ENCODE peak calls at places on chromosome 10, in six cellular contexts. One of them, this sample, is unnamed.

GRCh38 chr10:73909716-73910115 is 1.2 kb upstream of the PLAU start:
- DNase-seq in Panc1: no peak
- DNase-seq in brain microvascular endothelial cell: no peak
- DNase-seq in heart left ventricle: no peak
- DNase-seq in Caco-2: no peak
- DNase-seq in HFFc6: no peak
- DNase-seq in this sample: no peak

GRCh38 chr10:101552445-101552844 is 35.6 kb downstream of the POLL start:
- DNase-seq in Panc1: no peak
- DNase-seq in brain microvascular endothelial cell: no peak
- DNase-seq in heart left ventricle: no peak
- DNase-seq in Caco-2: no peak
- DNase-seq in HFFc6: no peak
- DNase-seq in this sample: no peak

GRCh38 chr10:132878091-132878729 is 64.2 kb downstream of the CFAP46 start:
- DNase-seq in Panc1: no peak
- DNase-seq in brain microvascular endothelial cell: no peak
- DNase-seq in heart left ventricle: peak
- DNase-seq in Caco-2: peak
- DNase-seq in HFFc6: no peak
- DNase-seq in this sample: no peak

GRCh38 chr10:63375859-63376258 is 89.9 kb downstream of the JMJD1C start:
- DNase-seq in Panc1: no peak
- DNase-seq in brain microvascular endothelial cell: peak
- DNase-seq in heart left ventricle: no peak
- DNase-seq in Caco-2: no peak
- DNase-seq in HFFc6: no peak
- DNase-seq in this sample: no peak

GRCh38 chr10:24519950-24520349 is 203.7 kb downstream of the ARHGAP21 start:
- DNase-seq in Panc1: no peak
- DNase-seq in brain microvascular endothelial cell: no peak
- DNase-seq in heart left ventricle: no peak
- DNase-seq in Caco-2: no peak
- DNase-seq in HFFc6: no peak
- DNase-seq in this sample: no peak

GRCh38 chr10:2094171-2094570 is 356.8 kb upstream of the ADARB2 start:
- DNase-seq in Panc1: no peak
- DNase-seq in brain microvascular endothelial cell: no peak
- DNase-seq in heart left ventricle: no peak
- DNase-seq in Caco-2: no peak
- DNase-seq in HFFc6: no peak
- DNase-seq in this sample: no peak

GRCh38 chr10:106625761-106626160 is 538.7 kb downstream of the SORCS1 start:
- DNase-seq in Panc1: no peak
- DNase-seq in brain microvascular endothelial cell: no peak
- DNase-seq in heart left ventricle: no peak
- DNase-seq in Caco-2: no peak
- DNase-seq in HFFc6: no peak
- DNase-seq in this sample: no peak

GRCh38 chr10:9848981-9849380 is 1168.7 kb upstream of the CELF2 start:
- DNase-seq in Panc1: no peak
- DNase-seq in brain microvascular endothelial cell: no peak
- DNase-seq in heart left ventricle: no peak
- DNase-seq in Caco-2: no peak
- DNase-seq in HFFc6: no peak
- DNase-seq in this sample: no peak

GRCh38 chr10:15715619-15716227 is 4.0 kb downstream of the ITGA8 start:
- DNase-seq in Panc1: no peak
- DNase-seq in brain microvascular endothelial cell: peak
- DNase-seq in heart left ventricle: no peak
- DNase-seq in Caco-2: no peak
- DNase-seq in HFFc6: peak
- DNase-seq in this sample: no peak

GRCh38 chr10:17662193-17663138 is 18.5 kb downstream of the STAM start:
- DNase-seq in Panc1: no peak
- DNase-seq in brain microvascular endothelial cell: no peak
- DNase-seq in heart left ventricle: no peak
- DNase-seq in Caco-2: no peak
- DNase-seq in HFFc6: no peak
- DNase-seq in this sample: no peak

GRCh38 chr10:72099054-72099921 is 10.9 kb upstream of the SPOCK2 start:
- DNase-seq in Panc1: no peak
- DNase-seq in brain microvascular endothelial cell: no peak
- DNase-seq in heart left ventricle: no peak
- DNase-seq in Caco-2: no peak
- DNase-seq in HFFc6: no peak
- DNase-seq in this sample: peak

GRCh38 chr10:87860156-87860795 is 3.1 kb downstream of the KLLN start:
- DNase-seq in Panc1: peak
- DNase-seq in brain microvascular endothelial cell: peak
- DNase-seq in heart left ventricle: no peak
- DNase-seq in Caco-2: no peak
- DNase-seq in HFFc6: peak
- DNase-seq in this sample: peak

GRCh38 chr10:110068780-110069179 is 61.0 kb downstream of the ADD3 start:
- DNase-seq in Panc1: no peak
- DNase-seq in brain microvascular endothelial cell: no peak
- DNase-seq in heart left ventricle: no peak
- DNase-seq in Caco-2: no peak
- DNase-seq in HFFc6: no peak
- DNase-seq in this sample: no peak

GRCh38 chr10:114868801-114869200 is 47.2 kb downstream of the FHIP2A start:
- DNase-seq in Panc1: no peak
- DNase-seq in brain microvascular endothelial cell: no peak
- DNase-seq in heart left ventricle: no peak
- DNase-seq in Caco-2: no peak
- DNase-seq in HFFc6: peak
- DNase-seq in this sample: no peak

GRCh38 chr10:95728535-95728934 is 27.4 kb upstream of the ENTPD1 start:
- DNase-seq in Panc1: no peak
- DNase-seq in brain microvascular endothelial cell: peak
- DNase-seq in heart left ventricle: no peak
- DNase-seq in Caco-2: no peak
- DNase-seq in HFFc6: no peak
- DNase-seq in this sample: no peak

GRCh38 chr10:55852850-55853249 is 508.2 kb downstream of the ZWINT start:
- DNase-seq in Panc1: no peak
- DNase-seq in brain microvascular endothelial cell: no peak
- DNase-seq in heart left ventricle: no peak
- DNase-seq in Caco-2: no peak
- DNase-seq in HFFc6: no peak
- DNase-seq in this sample: no peak

GRCh38 chr10:131448883-131449282 is 137.4 kb upstream of the TCERG1L start:
- DNase-seq in Panc1: no peak
- DNase-seq in brain microvascular endothelial cell: no peak
- DNase-seq in heart left ventricle: no peak
- DNase-seq in Caco-2: no peak
- DNase-seq in HFFc6: no peak
- DNase-seq in this sample: no peak

GRCh38 chr10:73931767-73932624 is 21.1 kb downstream of the PLAU start:
- DNase-seq in Panc1: no peak
- DNase-seq in brain microvascular endothelial cell: no peak
- DNase-seq in heart left ventricle: no peak
- DNase-seq in Caco-2: peak
- DNase-seq in HFFc6: no peak
- DNase-seq in this sample: no peak

GRCh38 chr10:128579280-128579679 is 453.1 kb upstream of the MKI67 start:
- DNase-seq in Panc1: no peak
- DNase-seq in brain microvascular endothelial cell: no peak
- DNase-seq in heart left ventricle: no peak
- DNase-seq in Caco-2: no peak
- DNase-seq in HFFc6: no peak
- DNase-seq in this sample: no peak

GRCh38 chr10:29131952-29132820 is 156.7 kb upstream of the LYZL1 start:
- DNase-seq in Panc1: no peak
- DNase-seq in brain microvascular endothelial cell: peak
- DNase-seq in heart left ventricle: peak
- DNase-seq in Caco-2: no peak
- DNase-seq in HFFc6: peak
- DNase-seq in this sample: no peak

GRCh38 chr10:32943854-32944661 is 14.0 kb downstream of the ITGB1 start:
- DNase-seq in Panc1: no peak
- DNase-seq in brain microvascular endothelial cell: no peak
- DNase-seq in heart left ventricle: peak
- DNase-seq in Caco-2: no peak
- DNase-seq in HFFc6: no peak
- DNase-seq in this sample: no peak

GRCh38 chr10:110651044-110651958 is 7.2 kb downstream of the RBM20 start:
- DNase-seq in Panc1: no peak
- DNase-seq in brain microvascular endothelial cell: peak
- DNase-seq in heart left ventricle: no peak
- DNase-seq in Caco-2: no peak
- DNase-seq in HFFc6: peak
- DNase-seq in this sample: no peak

GRCh38 chr10:30752481-30752881 is 122.9 kb upstream of the LYZL2 start:
- DNase-seq in Panc1: no peak
- DNase-seq in brain microvascular endothelial cell: no peak
- DNase-seq in heart left ventricle: no peak
- DNase-seq in Caco-2: no peak
- DNase-seq in HFFc6: no peak
- DNase-seq in this sample: no peak

GRCh38 chr10:65291276-65291675 is 1634.6 kb upstream of the LRRTM3 start:
- DNase-seq in Panc1: no peak
- DNase-seq in brain microvascular endothelial cell: no peak
- DNase-seq in heart left ventricle: no peak
- DNase-seq in Caco-2: no peak
- DNase-seq in HFFc6: no peak
- DNase-seq in this sample: no peak

GRCh38 chr10:129946868-129947267 is 17.2 kb downstream of the EBF3 start:
- DNase-seq in Panc1: no peak
- DNase-seq in brain microvascular endothelial cell: no peak
- DNase-seq in heart left ventricle: no peak
- DNase-seq in Caco-2: no peak
- DNase-seq in HFFc6: no peak
- DNase-seq in this sample: no peak

GRCh38 chr10:47364911-47365310 is 16.7 kb downstream of the RBP3 start:
- DNase-seq in Panc1: no peak
- DNase-seq in brain microvascular endothelial cell: no peak
- DNase-seq in heart left ventricle: no peak
- DNase-seq in Caco-2: peak
- DNase-seq in HFFc6: no peak
- DNase-seq in this sample: no peak

GRCh38 chr10:72254891-72255568 is 18.7 kb upstream of the DDIT4 start:
- DNase-seq in Panc1: no peak
- DNase-seq in brain microvascular endothelial cell: peak
- DNase-seq in heart left ventricle: peak
- DNase-seq in Caco-2: peak
- DNase-seq in HFFc6: peak
- DNase-seq in this sample: no peak

GRCh38 chr10:101848894-101849351 is 5.3 kb upstream of the KCNIP2 start:
- DNase-seq in Panc1: no peak
- DNase-seq in brain microvascular endothelial cell: no peak
- DNase-seq in heart left ventricle: no peak
- DNase-seq in Caco-2: no peak
- DNase-seq in HFFc6: no peak
- DNase-seq in this sample: no peak

DNA sequence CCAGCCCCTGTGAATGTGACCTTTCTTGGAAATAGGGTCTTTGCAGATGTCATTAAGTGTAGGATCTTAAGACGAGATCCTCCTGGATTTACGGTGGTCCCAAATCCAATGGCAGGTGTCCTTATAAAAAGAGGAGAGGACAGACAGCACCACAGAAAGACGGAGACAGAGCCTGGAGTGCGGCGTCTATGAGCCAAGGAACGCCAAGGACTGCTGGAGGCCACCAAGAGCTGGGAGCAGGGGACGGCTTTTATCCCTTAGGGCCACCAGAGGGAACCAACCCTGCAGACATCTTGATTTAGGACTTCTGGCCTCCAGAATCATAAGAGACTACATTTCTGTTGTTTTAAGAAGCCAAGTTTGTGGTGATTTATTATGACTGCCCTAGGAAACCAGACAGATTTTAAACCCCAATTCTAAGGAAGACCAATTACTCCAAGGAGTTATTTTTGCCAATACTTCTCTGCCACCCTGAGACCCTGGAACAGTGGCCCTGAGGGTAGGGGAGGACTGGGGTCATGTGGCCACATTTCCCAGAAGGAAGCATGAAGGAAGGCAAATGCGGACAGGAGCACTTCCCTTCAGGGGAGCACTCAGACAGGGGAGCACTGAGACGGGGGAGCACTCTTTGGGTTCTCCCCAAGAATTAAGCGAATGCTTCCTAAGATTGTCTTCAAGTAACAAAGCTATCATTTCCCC is 67.6 kb downstream of the CHST15 start:
- DNase-seq in Panc1: peak
- DNase-seq in brain microvascular endothelial cell: no peak
- DNase-seq in heart left ventricle: peak
- DNase-seq in Caco-2: no peak
- DNase-seq in HFFc6: peak
- DNase-seq in this sample: no peak
- TF ChIP-seq CTCF in Panc1: no peak
- TF ChIP-seq CTCF in brain microvascular endothelial cell: peak
- TF ChIP-seq CTCF in heart left ventricle: peak
- TF ChIP-seq CTCF in Caco-2: peak
- TF ChIP-seq CTCF in HFFc6: peak
- TF ChIP-seq CTCF in this sample: peak

GRCh38 chr10:60303778-60304177 is 85.9 kb downstream of the ANK3 start:
- DNase-seq in Panc1: no peak
- DNase-seq in brain microvascular endothelial cell: no peak
- DNase-seq in heart left ventricle: no peak
- DNase-seq in Caco-2: no peak
- DNase-seq in HFFc6: no peak
- DNase-seq in this sample: no peak

GRCh38 chr10:60296073-60296472 is 93.6 kb downstream of the ANK3 start:
- DNase-seq in Panc1: no peak
- DNase-seq in brain microvascular endothelial cell: no peak
- DNase-seq in heart left ventricle: no peak
- DNase-seq in Caco-2: no peak
- DNase-seq in HFFc6: no peak
- DNase-seq in this sample: no peak

GRCh38 chr10:60298408-60299389 is 91.0 kb downstream of the ANK3 start:
- DNase-seq in Panc1: no peak
- DNase-seq in brain microvascular endothelial cell: no peak
- DNase-seq in heart left ventricle: no peak
- DNase-seq in Caco-2: no peak
- DNase-seq in HFFc6: no peak
- DNase-seq in this sample: no peak

GRCh38 chr10:60299390-60299778 is 90.3 kb downstream of the ANK3 start:
- DNase-seq in Panc1: no peak
- DNase-seq in brain microvascular endothelial cell: no peak
- DNase-seq in heart left ventricle: no peak
- DNase-seq in Caco-2: no peak
- DNase-seq in HFFc6: no peak
- DNase-seq in this sample: no peak

GRCh38 chr10:60299961-60300883 is 89.5 kb downstream of the ANK3 start:
- DNase-seq in Panc1: no peak
- DNase-seq in brain microvascular endothelial cell: peak
- DNase-seq in heart left ventricle: no peak
- DNase-seq in Caco-2: peak
- DNase-seq in HFFc6: no peak
- DNase-seq in this sample: peak
- TF ChIP-seq CTCF in Panc1: no peak
- TF ChIP-seq CTCF in brain microvascular endothelial cell: no peak
- TF ChIP-seq CTCF in heart left ventricle: peak
- TF ChIP-seq CTCF in Caco-2: no peak
- TF ChIP-seq CTCF in HFFc6: no peak
- TF ChIP-seq CTCF in this sample: no peak

GRCh38 chr10:81838950-81839349 is 36.0 kb upstream of the NRG3 start:
- DNase-seq in Panc1: no peak
- DNase-seq in brain microvascular endothelial cell: peak
- DNase-seq in heart left ventricle: no peak
- DNase-seq in Caco-2: no peak
- DNase-seq in HFFc6: no peak
- DNase-seq in this sample: no peak
- TF ChIP-seq CTCF in Panc1: peak
- TF ChIP-seq CTCF in brain microvascular endothelial cell: peak
- TF ChIP-seq CTCF in heart left ventricle: no peak
- TF ChIP-seq CTCF in Caco-2: peak
- TF ChIP-seq CTCF in HFFc6: no peak
- TF ChIP-seq CTCF in this sample: peak

GRCh38 chr10:99845837-99846382 is 63.5 kb downstream of the ABCC2 start:
- DNase-seq in Panc1: peak
- DNase-seq in brain microvascular endothelial cell: peak
- DNase-seq in heart left ventricle: no peak
- DNase-seq in Caco-2: peak
- DNase-seq in HFFc6: peak
- DNase-seq in this sample: peak
- TF ChIP-seq CTCF in Panc1: peak
- TF ChIP-seq CTCF in brain microvascular endothelial cell: peak
- TF ChIP-seq CTCF in heart left ventricle: peak
- TF ChIP-seq CTCF in Caco-2: peak
- TF ChIP-seq CTCF in HFFc6: peak
- TF ChIP-seq CTCF in this sample: peak